ENCODE peak calls at places on chromosomes 3 and 15, in nine cellular contexts. R, G, O, W, Y, B, X, A and P are unnamed samples.

GRCh38 chr15:64267331-64267973 is 88.5 kb downstream of the CSNK1G1 start:
- DNase-seq in O (no peak), X (no peak), G (no peak), R (no peak), B (no peak), W (no peak), Y (no peak), A (no peak), P (no peak)

GRCh38 chr3:148208975-148209374 is 488.7 kb upstream of the AGTR1 start:
- DNase-seq in B (no peak), R (no peak), G (peak), W (no peak), O (no peak), X (no peak), A (no peak), Y (no peak), P (no peak)

GRCh38 chr3:190205739-190206138 is 85.0 kb upstream of the P3H2 start:
- DNase-seq in W (no peak), Y (no peak), A (peak), G (peak), R (no peak), B (no peak), O (peak), X (peak), P (no peak)

GRCh38 chr3:108404409-108404808 is 106.0 kb downstream of the MYH15 start:
- DNase-seq in O (peak), A (no peak), R (no peak), Y (no peak), B (no peak), W (no peak), G (peak), X (no peak), P (no peak)

GRCh38 chr3:60599586-60599985 is 651.7 kb downstream of the FHIT start:
- DNase-seq in Y (no peak), O (no peak), G (no peak), R (no peak), A (no peak), X (no peak), W (no peak), B (no peak), P (no peak)

GRCh38 chr15:67083135-67083766 is 17.8 kb downstream of the SMAD3 start:
- DNase-seq in X (no peak), G (no peak), O (no peak), Y (peak), W (no peak), B (no peak), A (peak), R (no peak), P (no peak)

GRCh38 chr3:177320765-177321247 is 123.5 kb upstream of the TBL1XR1 start:
- DNase-seq in B (no peak), A (peak), Y (peak), G (peak), X (no peak), W (no peak), O (no peak), R (no peak), P (no peak)

GRCh38 chr15:88908697-88909621 is 4.2 kb downstream of the MFGE8 start:
- DNase-seq in A (no peak), G (peak), W (no peak), B (peak), Y (no peak), O (peak), X (no peak), R (no peak), P (peak)

GRCh38 chr3:18134386-18135082 is 290.6 kb downstream of the SATB1 start:
- DNase-seq in G (peak), X (peak), R (no peak), A (peak), O (peak), Y (no peak), W (no peak), B (no peak), P (no peak)

GRCh38 chr3:39064646-39065045 is 12.8 kb downstream of the WDR48 start:
- DNase-seq in Y (no peak), W (no peak), G (peak), B (no peak), R (no peak), O (peak), X (no peak), A (peak), P (no peak)

GRCh38 chr3:12952322-12953200 is 111.2 kb upstream of the RPL32 start:
- DNase-seq in G (no peak), A (no peak), O (no peak), X (no peak), B (no peak), W (no peak), Y (no peak), R (no peak), P (no peak)

GRCh38 chr3:156642750-156643728 is 31.4 kb upstream of the TIPARP start:
- DNase-seq in Y (no peak), A (no peak), B (no peak), G (peak), R (no peak), X (no peak), W (no peak), O (no peak), P (no peak)

GRCh38 chr3:18643290-18643689 is 218.2 kb upstream of the SATB1 start:
- DNase-seq in B (no peak), G (no peak), X (no peak), W (no peak), Y (no peak), O (no peak), R (no peak), A (no peak), P (no peak)

GRCh38 chr15:77853008-77853328 is 220.3 kb upstream of the LINGO1 start:
- DNase-seq in Y (no peak), A (no peak), G (no peak), W (no peak), X (no peak), B (peak), R (no peak), O (no peak), P (no peak)

GRCh38 chr3:37504583-37505357 is 330.4 kb upstream of the LRRFIP2 start:
- DNase-seq in X (no peak), G (no peak), W (no peak), Y (no peak), A (no peak), O (no peak), R (no peak), B (no peak), P (no peak)

GRCh38 chr3:11195721-11196332 is 41.5 kb downstream of the HRH1 start:
- DNase-seq in Y (no peak), G (peak), B (no peak), O (peak), R (no peak), X (peak), W (no peak), A (peak), P (no peak)

GRCh38 chr15:78440375-78441373 is 2.7 kb downstream of the IREB2 start:
- DNase-seq in B (no peak), O (no peak), X (no peak), R (no peak), G (no peak), Y (no peak), A (no peak), W (no peak), P (peak)

GRCh38 chr3:186997061-186998054 is 67.0 kb downstream of the ST6GAL1 start:
- DNase-seq in A (peak), B (no peak), Y (peak), O (no peak), X (no peak), R (no peak), W (no peak), G (no peak), P (no peak)

GRCh38 chr3:37321260-37321852 is 147.0 kb upstream of the LRRFIP2 start:
- DNase-seq in A (peak), W (no peak), O (peak), R (no peak), Y (no peak), G (peak), X (no peak), B (no peak), P (no peak)

GRCh38 chr15:78414608-78415250 is 23.3 kb upstream of the IREB2 start:
- DNase-seq in G (no peak), B (no peak), O (no peak), X (no peak), W (no peak), R (no peak), A (no peak), Y (no peak), P (no peak)

GRCh38 chr3:111080357-111080937 is 8.8 kb downstream of the NECTIN3 start:
- DNase-seq in Y (peak), G (peak), O (peak), W (no peak), A (peak), X (peak), B (no peak), R (no peak), P (no peak)

GRCh38 chr15:48459571-48460461 is 128.6 kb downstream of the DUT start:
- DNase-seq in G (peak), O (peak), Y (no peak), A (peak), X (no peak), W (peak), R (no peak), B (no peak), P (no peak)

GRCh38 chr3:12705981-12706380 is 42.1 kb upstream of the RAF1 start:
- DNase-seq in O (peak), B (no peak), A (peak), Y (no peak), X (no peak), R (no peak), W (no peak), G (peak), P (no peak)

GRCh38 chr3:134803051-134803505 is 8.0 kb downstream of the EPHB1 start:
- DNase-seq in O (no peak), R (no peak), W (no peak), X (no peak), B (no peak), A (no peak), Y (no peak), G (no peak), P (peak)

GRCh38 chr3:64067510-64068346 is 44.4 kb upstream of the PSMD6 start:
- DNase-seq in O (no peak), Y (no peak), R (no peak), W (no peak), G (peak), A (peak), X (no peak), B (no peak), P (no peak)

GRCh38 chr3:5136619-5137429 is 14.7 kb downstream of the ARL8B start:
- DNase-seq in Y (peak), X (peak), B (no peak), A (peak), R (no peak), G (peak), W (no peak), O (peak), P (no peak)

GRCh38 chr3:11846281-11847034 is at the start of gene TAMM41:
- DNase-seq in R (peak), B (peak), G (peak), O (peak), X (peak), A (peak), W (peak), Y (peak), P (peak)

GRCh38 chr3:50479523-50479922 is 23.9 kb downstream of the CACNA2D2 start:
- DNase-seq in B (no peak), Y (no peak), A (no peak), X (no peak), O (no peak), R (no peak), G (no peak), W (no peak), P (no peak)

GRCh38 chr3:11601446-11602241 is 42.1 kb downstream of the VGLL4 start:
- DNase-seq in G (peak), Y (peak), X (no peak), W (peak), R (peak), O (peak), B (no peak), A (peak), P (peak)

GRCh38 chr3:129383292-129383860 is 45.1 kb downstream of the EFCAB12 start:
- DNase-seq in G (peak), Y (peak), R (no peak), X (peak), B (no peak), O (peak), W (peak), A (peak), P (no peak)

GRCh38 chr3:87025636-87026035 is 34.7 kb upstream of the VGLL3 start:
- DNase-seq in G (no peak), R (no peak), A (no peak), Y (no peak), O (no peak), X (no peak), B (no peak), W (no peak), P (no peak)

GRCh38 chr3:58366699-58367098 is 34.0 kb downstream of the PXK start:
- DNase-seq in R (no peak), X (no peak), B (no peak), Y (no peak), O (no peak), A (peak), G (no peak), W (no peak), P (no peak)

GRCh38 chr3:4426782-4427344 is 40.2 kb downstream of the SUMF1 start:
- DNase-seq in B (no peak), X (peak), Y (peak), G (peak), R (no peak), A (peak), W (no peak), O (peak), P (no peak)

GRCh38 chr15:28123408-28124023 is 24.4 kb upstream of the OCA2 start:
- DNase-seq in W (peak), A (peak), B (peak), G (peak), X (peak), O (peak), Y (peak), R (no peak), P (no peak)

GRCh38 chr3:65033577-65033976 is 345.8 kb upstream of the ADAMTS9 start:
- DNase-seq in G (no peak), B (no peak), X (no peak), R (no peak), W (no peak), A (no peak), O (no peak), Y (no peak), P (no peak)

GRCh38 chr15:85633859-85634258 is 160.9 kb downstream of the KLHL25 start:
- DNase-seq in R (no peak), G (no peak), Y (peak), A (no peak), B (no peak), W (no peak), O (no peak), X (no peak), P (no peak)

GRCh38 chr15:58258501-58259274 is 120.5 kb downstream of the AQP9 start:
- DNase-seq in B (no peak), A (no peak), R (no peak), O (no peak), Y (no peak), X (peak), W (no peak), G (no peak), P (no peak)

GRCh38 chr3:189100866-189101265 is 70.9 kb upstream of the TPRG1 start:
- DNase-seq in R (no peak), W (no peak), G (no peak), B (no peak), X (no peak), A (no peak), O (no peak), Y (no peak), P (no peak)

GRCh38 chr3:189099505-189100290 is 72.1 kb upstream of the TPRG1 start:
- DNase-seq in Y (no peak), B (no peak), X (no peak), R (no peak), A (peak), O (no peak), G (no peak), W (peak), P (no peak)

GRCh38 chr3:189101594-189101993 is 70.2 kb upstream of the TPRG1 start:
- DNase-seq in X (no peak), Y (no peak), R (no peak), W (no peak), B (no peak), A (no peak), G (no peak), O (no peak), P (no peak)

GRCh38 chr3:189096092-189096491 is 75.7 kb upstream of the TPRG1 start:
- DNase-seq in R (no peak), Y (no peak), A (no peak), X (no peak), G (no peak), W (no peak), O (no peak), B (no peak), P (no peak)

GRCh38 chr3:189099031-189099471 is 72.7 kb upstream of the TPRG1 start:
- DNase-seq in O (no peak), W (peak), B (peak), R (peak), A (peak), G (no peak), X (no peak), Y (no peak), P (peak)
- H3K4me3 ChIP-seq in O (no peak), W (peak), B (no peak), R (no peak), A (no peak), G (no peak), X (no peak), Y (no peak), P (peak)

DNA sequence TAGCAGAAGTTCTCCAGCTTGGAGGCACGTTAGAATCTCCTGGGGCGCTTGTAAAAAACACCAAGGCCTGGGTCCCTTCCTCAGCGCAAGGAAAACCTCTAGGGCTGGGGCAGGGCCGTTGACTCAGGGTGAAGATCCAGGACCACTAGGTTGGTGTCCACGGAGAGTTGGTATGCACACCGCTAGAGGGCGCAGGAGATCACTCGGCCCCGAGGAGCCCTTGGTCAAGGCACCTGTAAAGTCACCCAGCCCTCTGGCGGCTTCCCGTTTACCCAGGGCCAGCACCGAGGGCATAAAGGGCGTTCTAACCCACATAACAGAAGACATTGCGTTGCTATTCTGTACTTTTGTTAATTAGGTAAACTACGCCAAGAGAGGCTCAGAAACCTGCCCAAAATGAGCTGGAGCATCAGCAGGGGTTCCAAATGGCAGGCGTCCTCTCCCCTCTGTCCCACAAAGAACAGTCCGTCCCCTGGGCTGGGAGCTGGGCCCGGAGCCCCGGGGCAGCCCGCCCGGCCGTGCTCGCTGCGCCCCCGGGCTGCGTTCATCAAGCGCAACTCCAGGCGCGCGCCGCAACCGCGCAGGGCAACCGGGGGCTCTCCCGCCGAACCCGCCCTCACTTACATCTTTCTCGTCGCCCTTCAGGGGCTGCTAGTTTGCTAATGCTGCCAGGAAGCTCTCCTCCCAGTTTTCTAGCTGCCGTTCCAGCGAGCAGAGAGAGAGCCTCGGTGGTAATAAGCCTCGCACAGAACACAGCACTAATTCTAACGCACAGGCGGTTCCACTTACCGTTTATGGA is 332.1 kb downstream of the ARRDC4 start:
- DNase-seq in Y (peak), X (peak), G (peak), O (no peak), R (no peak), B (peak), W (peak), A (peak), P (no peak)
- TF ChIP-seq CTCF in Y (peak), X (peak), G (peak), O (peak), R (peak), B (peak), W (peak), A (peak), P (no peak)

DNA sequence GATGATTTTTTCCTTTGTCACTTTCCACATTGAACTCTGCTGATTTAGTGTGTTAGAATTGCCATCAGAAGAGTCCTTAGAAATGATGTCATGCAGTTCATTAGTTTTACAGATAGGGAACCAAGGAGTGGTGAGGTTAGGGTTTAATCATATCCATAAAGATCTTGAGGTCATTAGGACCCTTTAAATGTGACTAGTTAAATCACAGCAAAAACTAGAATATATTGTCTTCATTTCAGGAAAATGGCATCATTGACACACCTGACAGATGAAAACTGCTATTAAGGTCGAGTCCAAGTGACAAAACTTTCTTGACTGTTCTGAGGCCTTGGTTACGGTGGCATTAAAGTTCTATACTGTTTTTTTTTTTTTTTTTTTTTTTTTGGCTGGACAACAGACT is 50.5 kb downstream of the MBNL1 start:
- DNase-seq in G (no peak), B (no peak), W (no peak), Y (no peak), X (no peak), A (no peak), R (no peak), O (no peak), P (no peak)
- H3K4me3 ChIP-seq in G (no peak), B (no peak), W (no peak), Y (no peak), X (no peak), A (no peak), R (no peak), O (no peak), P (no peak)

GRCh38 chr3:8486945-8487344 is 14.7 kb upstream of the LMCD1 start:
- DNase-seq in W (no peak), Y (no peak), O (no peak), X (no peak), B (no peak), A (no peak), R (no peak), G (no peak), P (no peak)

GRCh38 chr3:8486434-8486833 is 15.2 kb upstream of the LMCD1 start:
- DNase-seq in W (no peak), A (no peak), R (no peak), O (no peak), B (no peak), G (no peak), Y (no peak), X (no peak), P (no peak)

GRCh38 chr3:8490079-8490552 is 11.5 kb upstream of the LMCD1 start:
- DNase-seq in Y (no peak), R (peak), G (peak), A (peak), B (no peak), X (peak), W (no peak), O (peak), P (no peak)

GRCh38 chr3:8488877-8489865 is 12.5 kb upstream of the LMCD1 start:
- DNase-seq in Y (no peak), R (no peak), B (no peak), O (no peak), G (peak), X (peak), A (peak), W (no peak), P (no peak)

GRCh38 chr3:8488436-8488835 is 13.2 kb upstream of the LMCD1 start:
- DNase-seq in B (no peak), R (no peak), W (no peak), G (peak), Y (no peak), A (no peak), O (no peak), X (no peak), P (no peak)
- TF ChIP-seq CTCF in B (no peak), R (peak), W (peak), G (peak), Y (no peak), A (no peak), O (no peak), X (no peak), P (no peak)

GRCh38 chr15:75530169-75530568 is 48.9 kb downstream of the PTPN9 start:
- DNase-seq in G (no peak), O (no peak), A (no peak), X (no peak), R (no peak), B (no peak), Y (no peak), W (no peak), P (no peak)
- H3K4me3 ChIP-seq in G (no peak), O (no peak), A (no peak), X (no peak), R (no peak), B (no peak), Y (no peak), W (no peak), P (no peak)

DNA sequence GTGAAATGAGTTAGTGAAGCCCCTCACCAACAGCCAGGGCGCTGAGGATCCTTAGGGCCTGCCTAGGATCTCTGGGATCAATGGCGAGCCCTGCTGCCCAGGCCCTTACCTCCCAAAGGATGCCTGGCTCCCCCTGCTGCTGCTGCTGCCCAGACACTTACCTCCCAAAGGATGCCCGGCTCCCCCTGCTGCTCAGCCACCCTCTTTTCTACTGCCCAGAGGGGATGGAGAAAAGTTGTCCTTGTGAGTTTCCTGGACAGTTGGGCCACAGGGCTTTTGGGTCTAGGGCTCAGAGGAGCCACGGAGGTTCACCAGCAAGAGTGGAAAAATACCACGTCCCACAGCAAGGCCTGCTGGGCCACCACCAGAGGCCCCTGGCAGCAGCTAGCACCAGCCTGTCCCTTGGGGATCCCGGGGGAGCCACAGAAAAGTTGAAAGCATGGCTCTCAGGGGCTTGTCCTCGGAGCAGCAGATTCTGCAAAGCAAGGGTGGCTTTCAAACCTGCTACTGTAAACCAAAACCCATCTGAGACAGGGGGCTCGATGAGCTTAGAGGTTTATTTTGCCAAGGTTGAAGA is 59.4 kb downstream of the SLC6A6 start:
- DNase-seq in G (peak), O (peak), W (no peak), B (peak), X (peak), A (peak), R (no peak), Y (peak), P (no peak)
- TF ChIP-seq CTCF in G (peak), O (peak), W (peak), B (peak), X (peak), A (peak), R (peak), Y (peak), P (no peak)